ENCODE peak calls at places on chromosomes 11 and 22, in six cellular contexts. One of them, this sample, is unnamed.

GRCh38 chr11:44637477-44637876 is 72.0 kb downstream of the CD82 start:
- DNase-seq in A549: no peak
- DNase-seq in uterus: no peak
- DNase-seq in Peyer's patch: no peak
- DNase-seq in adrenal gland: no peak
- DNase-seq in K562: no peak
- DNase-seq in this sample: no peak

GRCh38 chr22:49827307-49827852 is 293 bp downstream of the BRD1 start:
- DNase-seq in adrenal gland: no peak
- DNase-seq in Peyer's patch: no peak
- DNase-seq in A549: no peak
- DNase-seq in uterus: no peak
- DNase-seq in K562: peak; percentile 74
- DNase-seq in this sample: peak; percentile 67

GRCh38 chr11:75237050-75237449 is 3.5 kb upstream of the TPBGL start:
- DNase-seq in uterus: peak; percentile 5
- DNase-seq in K562: no peak
- DNase-seq in Peyer's patch: peak; percentile 33
- DNase-seq in A549: no peak
- DNase-seq in adrenal gland: no peak
- DNase-seq in this sample: no peak

GRCh38 chr22:24137595-24137994 is 43.7 kb upstream of the SUSD2 start:
- DNase-seq in K562: no peak
- DNase-seq in A549: no peak
- DNase-seq in adrenal gland: peak; percentile 38
- DNase-seq in uterus: peak; percentile 70
- DNase-seq in Peyer's patch: no peak
- DNase-seq in this sample: no peak

GRCh38 chr11:86955674-86956522 is 703 bp upstream of the FZD4 start:
- DNase-seq in A549: peak; percentile 85
- DNase-seq in Peyer's patch: peak; percentile 83
- DNase-seq in adrenal gland: peak; percentile 80
- DNase-seq in K562: peak; percentile 90
- DNase-seq in uterus: peak; percentile 87
- DNase-seq in this sample: peak; percentile 85

GRCh38 chr11:16897460-16898061 is 116.7 kb downstream of the PLEKHA7 start:
- DNase-seq in A549: no peak
- DNase-seq in uterus: no peak
- DNase-seq in Peyer's patch: no peak
- DNase-seq in adrenal gland: no peak
- DNase-seq in K562: no peak
- DNase-seq in this sample: no peak

GRCh38 chr11:33177676-33178336 is 16.5 kb upstream of the CSTF3 start:
- DNase-seq in adrenal gland: no peak
- DNase-seq in Peyer's patch: no peak
- DNase-seq in uterus: no peak
- DNase-seq in K562: no peak
- DNase-seq in A549: no peak
- DNase-seq in this sample: no peak

GRCh38 chr22:50498322-50498861 is 9.1 kb downstream of the LMF2 start:
- DNase-seq in A549: peak; percentile 65
- DNase-seq in Peyer's patch: peak; percentile 89
- DNase-seq in uterus: no peak
- DNase-seq in adrenal gland: peak; percentile 70
- DNase-seq in K562: peak; percentile 67
- DNase-seq in this sample: peak; percentile 76

DNA sequence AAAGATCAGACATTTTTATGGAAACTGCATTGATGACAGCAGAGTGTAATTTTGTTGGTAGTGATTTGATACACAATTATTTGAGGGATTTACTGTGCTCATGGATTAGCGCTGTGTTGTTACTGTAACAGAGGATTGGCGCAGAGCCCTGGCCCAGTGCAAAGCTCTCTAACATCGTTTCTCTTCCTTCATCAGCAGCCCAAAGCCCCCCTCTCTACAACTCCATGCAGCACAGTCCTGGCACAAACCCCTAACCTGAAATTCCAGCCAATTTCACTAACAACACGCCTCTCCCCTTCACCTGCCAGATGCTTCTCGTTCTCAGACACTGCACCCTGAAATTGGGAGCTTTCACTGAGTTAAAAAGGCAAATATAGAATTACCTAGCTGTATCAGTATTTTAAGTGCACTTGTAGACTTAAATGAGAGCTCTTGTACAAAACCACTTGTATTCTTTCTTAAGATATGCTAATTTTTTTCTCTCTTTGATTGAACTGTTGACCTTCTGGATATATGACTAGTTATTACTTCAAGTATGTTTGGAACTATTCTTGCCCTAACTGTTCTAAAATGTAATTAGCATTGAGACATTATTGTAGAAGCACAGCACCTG is 16.3 kb downstream of the GRAP2 start:
- DNase-seq in K562: no peak
- DNase-seq in Peyer's patch: no peak
- DNase-seq in adrenal gland: no peak
- DNase-seq in uterus: no peak
- DNase-seq in A549: no peak
- DNase-seq in this sample: no peak
- TF ChIP-seq POLR2A in K562: no peak
- TF ChIP-seq POLR2A in Peyer's patch: no peak
- TF ChIP-seq POLR2A in adrenal gland: no peak
- TF ChIP-seq POLR2A in uterus: no peak
- TF ChIP-seq POLR2A in A549: no peak
- TF ChIP-seq POLR2A in this sample: no peak

DNA sequence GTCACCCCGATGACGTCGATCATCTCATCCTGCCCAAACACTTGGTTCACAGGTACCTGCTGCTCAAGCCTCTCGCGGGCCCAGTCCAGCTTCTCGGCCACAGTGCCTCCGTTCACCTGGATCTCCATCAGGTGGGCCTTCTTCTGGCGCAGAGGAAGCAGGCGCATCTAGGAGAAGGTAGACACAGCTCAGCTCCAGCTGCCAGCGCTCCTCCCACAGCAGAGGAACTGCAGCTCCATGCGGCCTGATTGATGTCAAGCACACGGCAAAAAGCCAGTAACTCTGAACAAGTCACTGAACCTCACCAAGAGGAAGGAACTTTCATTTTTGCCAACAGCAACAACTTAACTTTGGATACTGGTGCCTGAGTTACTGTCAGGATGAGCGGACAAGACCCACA is 4.0 kb downstream of the RPL3 start:
- DNase-seq in adrenal gland: peak; percentile 74
- DNase-seq in A549: no peak
- DNase-seq in K562: no peak
- DNase-seq in uterus: no peak
- DNase-seq in Peyer's patch: no peak
- DNase-seq in this sample: no peak
- TF ChIP-seq POLR2A in adrenal gland: peak; percentile 14
- TF ChIP-seq POLR2A in A549: no peak
- TF ChIP-seq POLR2A in K562: no peak
- TF ChIP-seq POLR2A in uterus: no peak
- TF ChIP-seq POLR2A in Peyer's patch: no peak
- TF ChIP-seq POLR2A in this sample: no peak

GRCh38 chr11:85854557-85855340 is 434 bp upstream of the CCDC83 start:
- DNase-seq in A549: peak; percentile 92
- DNase-seq in Peyer's patch: peak; percentile 95
- DNase-seq in adrenal gland: peak; percentile 92
- DNase-seq in uterus: peak; percentile 90
- DNase-seq in K562: peak; percentile 91
- DNase-seq in this sample: peak; percentile 94
- TF ChIP-seq POLR2A in A549: peak; percentile 24
- TF ChIP-seq POLR2A in Peyer's patch: no peak
- TF ChIP-seq POLR2A in adrenal gland: peak; percentile 74
- TF ChIP-seq POLR2A in uterus: peak; percentile 39
- TF ChIP-seq POLR2A in K562: peak; percentile 76
- TF ChIP-seq POLR2A in this sample: peak; percentile 66

DNA sequence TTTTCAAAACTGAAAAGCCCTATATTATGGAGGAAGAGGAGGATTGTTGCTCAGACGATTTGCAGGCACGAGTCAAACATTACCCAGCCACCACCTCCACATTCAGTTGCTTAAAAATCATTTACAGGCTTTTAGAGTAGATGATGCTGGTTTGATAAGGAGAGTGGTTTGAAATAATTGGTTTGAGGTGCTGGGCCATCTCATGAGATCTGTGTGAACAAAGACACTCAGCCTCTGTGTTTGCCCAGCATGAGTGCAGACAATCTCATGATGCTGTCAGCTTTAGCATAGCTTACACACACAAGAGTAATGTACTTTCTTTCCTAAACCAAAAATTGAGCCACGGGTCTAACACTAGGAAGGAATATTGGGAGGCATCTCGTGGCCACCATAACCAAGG is 4.3 kb downstream of the SLC43A3 start:
- DNase-seq in uterus: no peak
- DNase-seq in A549: no peak
- DNase-seq in adrenal gland: no peak
- DNase-seq in Peyer's patch: no peak
- DNase-seq in K562: no peak
- DNase-seq in this sample: no peak
- TF ChIP-seq POLR2A in uterus: no peak
- TF ChIP-seq POLR2A in A549: no peak
- TF ChIP-seq POLR2A in adrenal gland: no peak
- TF ChIP-seq POLR2A in Peyer's patch: no peak
- TF ChIP-seq POLR2A in K562: no peak
- TF ChIP-seq POLR2A in this sample: no peak

GRCh38 chr11:72831521-72832300 is 17.5 kb downstream of the ATG16L2 start:
- DNase-seq in K562: peak; percentile 80
- DNase-seq in Peyer's patch: peak; percentile 90
- DNase-seq in A549: peak; percentile 74
- DNase-seq in adrenal gland: peak; percentile 89
- DNase-seq in uterus: peak; percentile 85
- DNase-seq in this sample: peak; percentile 66
- TF ChIP-seq POLR2A in K562: no peak
- TF ChIP-seq POLR2A in Peyer's patch: no peak
- TF ChIP-seq POLR2A in A549: no peak
- TF ChIP-seq POLR2A in adrenal gland: no peak
- TF ChIP-seq POLR2A in uterus: peak; percentile 20
- TF ChIP-seq POLR2A in this sample: no peak

DNA sequence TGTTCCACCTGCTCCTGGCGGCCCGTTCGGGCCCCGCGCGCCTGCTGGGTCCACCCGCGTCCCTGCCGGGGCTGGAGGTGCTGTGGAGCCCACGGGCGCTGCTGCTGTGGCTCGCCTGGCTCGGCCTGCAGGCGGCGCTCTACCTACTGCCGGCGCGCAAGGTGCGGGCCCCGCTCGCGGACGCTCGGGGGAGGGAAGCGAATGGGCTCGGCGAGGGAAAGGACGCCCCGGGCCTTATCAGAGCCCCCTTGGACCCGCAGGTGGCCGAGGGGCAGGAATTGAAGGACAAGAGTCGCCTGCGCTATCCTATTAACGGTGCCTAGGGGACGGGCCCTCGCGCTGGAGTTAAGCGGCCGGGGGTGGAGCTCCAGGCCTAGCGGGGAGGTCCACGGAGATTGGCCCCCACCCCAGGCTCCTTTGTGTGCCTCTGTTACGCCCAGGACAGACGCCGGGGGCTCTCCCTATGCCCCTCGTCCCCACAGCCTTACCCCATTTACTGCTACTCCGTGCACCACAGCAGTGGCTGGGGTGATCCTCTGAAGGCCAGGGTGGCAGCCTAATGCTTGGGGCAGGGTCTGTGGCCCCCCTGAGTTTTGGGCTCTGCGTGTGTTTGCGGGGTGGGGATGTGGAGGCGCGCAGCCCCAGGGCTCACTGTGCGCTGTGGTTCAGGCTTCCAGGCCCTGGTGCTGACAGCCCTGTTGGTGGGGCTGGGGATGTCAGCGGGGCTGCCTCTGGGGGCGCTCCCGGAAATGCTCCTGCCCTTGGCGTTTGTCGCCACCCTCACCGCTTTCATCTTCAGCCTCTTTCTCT is 1.1 kb downstream of the TM7SF2 start:
- DNase-seq in Peyer's patch: peak; percentile 87
- DNase-seq in uterus: peak; percentile 41
- DNase-seq in adrenal gland: peak; percentile 64
- DNase-seq in K562: peak; percentile 68
- DNase-seq in A549: peak; percentile 64
- DNase-seq in this sample: peak; percentile 87
- TF ChIP-seq POLR2A in Peyer's patch: no peak
- TF ChIP-seq POLR2A in uterus: peak; percentile 16
- TF ChIP-seq POLR2A in adrenal gland: peak; percentile 76
- TF ChIP-seq POLR2A in K562: peak; percentile 58
- TF ChIP-seq POLR2A in A549: peak; percentile 18
- TF ChIP-seq POLR2A in this sample: peak; percentile 22

DNA sequence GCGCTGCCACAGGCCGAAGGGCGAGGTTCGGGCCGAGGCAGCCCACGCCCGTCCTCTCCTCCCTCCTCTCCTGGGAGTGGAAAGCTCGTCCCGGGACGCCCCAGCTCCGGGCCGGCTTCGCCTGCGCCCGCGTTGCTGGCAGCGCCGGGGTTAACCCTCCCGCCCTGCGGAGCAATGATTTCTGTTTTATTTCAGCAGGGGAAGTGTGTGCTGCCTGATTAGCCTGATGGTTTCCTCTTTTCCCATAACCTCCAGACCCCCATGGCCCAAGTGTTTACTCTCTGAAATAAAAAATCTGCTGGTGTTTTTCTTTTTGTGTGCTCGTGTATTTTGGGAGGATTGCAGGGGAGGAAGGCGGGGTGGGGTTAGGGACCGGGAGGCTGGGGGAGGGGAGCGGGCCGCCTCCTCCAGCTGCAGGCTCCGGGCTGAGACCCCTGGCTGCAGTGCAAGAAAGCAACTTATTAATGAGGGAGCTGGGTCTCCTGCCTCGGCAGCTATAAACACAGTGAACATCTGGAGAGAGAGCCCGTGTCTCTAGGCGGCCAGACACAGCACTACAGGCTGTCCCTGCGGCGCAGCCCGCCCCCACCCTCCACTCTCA is 38.6 kb downstream of the ETS1 start:
- DNase-seq in Peyer's patch: peak; percentile 74
- DNase-seq in K562: no peak
- DNase-seq in adrenal gland: peak; percentile 47
- DNase-seq in A549: no peak
- DNase-seq in uterus: peak; percentile 72
- DNase-seq in this sample: no peak
- TF ChIP-seq POLR2A in Peyer's patch: no peak
- TF ChIP-seq POLR2A in K562: no peak
- TF ChIP-seq POLR2A in adrenal gland: no peak
- TF ChIP-seq POLR2A in A549: no peak
- TF ChIP-seq POLR2A in uterus: no peak
- TF ChIP-seq POLR2A in this sample: no peak

This sample was measured in erythroblast.